ENCODE peak calls at places on chromosomes 1 and 21, in seven cellular contexts. One of them, this sample, is unnamed.

GRCh38 chr1:20325844-20326323 is 35.2 kb downstream of the VWA5B1 start:
- DNase-seq in left colon: no peak
- DNase-seq in naive thymus-derived CD4-positive, alpha-beta T cell: no peak
- DNase-seq in SHP77: no peak
- DNase-seq in kidney epithelial cell: no peak
- DNase-seq in WTC11: no peak
- DNase-seq in stimulated activated CD4-positive, alpha-beta T cell treated with anti-CD3 and anti-CD28 coated beads, Interleukin-1b, Interleukin-23, amount 100 ng/mL, for 4 hours: no peak
- DNase-seq in this sample: no peak

GRCh38 chr21:38297193-38297592 is 40.4 kb downstream of the KCNJ15 start:
- DNase-seq in kidney epithelial cell: no peak
- DNase-seq in stimulated activated CD4-positive, alpha-beta T cell treated with anti-CD3 and anti-CD28 coated beads, Interleukin-1b, Interleukin-23, amount 100 ng/mL, for 4 hours: no peak
- DNase-seq in WTC11: no peak
- DNase-seq in naive thymus-derived CD4-positive, alpha-beta T cell: no peak
- DNase-seq in left colon: no peak
- DNase-seq in SHP77: no peak
- DNase-seq in this sample: no peak

GRCh38 chr1:221900678-221901077 is 158.8 kb upstream of the DUSP10 start:
- DNase-seq in kidney epithelial cell: no peak
- DNase-seq in WTC11: no peak
- DNase-seq in SHP77: no peak
- DNase-seq in naive thymus-derived CD4-positive, alpha-beta T cell: no peak
- DNase-seq in left colon: no peak
- DNase-seq in stimulated activated CD4-positive, alpha-beta T cell treated with anti-CD3 and anti-CD28 coated beads, Interleukin-1b, Interleukin-23, amount 100 ng/mL, for 4 hours: no peak
- DNase-seq in this sample: no peak

GRCh38 chr1:12554521-12555305 is 63.3 kb downstream of the DHRS3 start:
- DNase-seq in left colon: no peak
- DNase-seq in stimulated activated CD4-positive, alpha-beta T cell treated with anti-CD3 and anti-CD28 coated beads, Interleukin-1b, Interleukin-23, amount 100 ng/mL, for 4 hours: no peak
- DNase-seq in naive thymus-derived CD4-positive, alpha-beta T cell: no peak
- DNase-seq in WTC11: no peak
- DNase-seq in kidney epithelial cell: no peak
- DNase-seq in SHP77: no peak
- DNase-seq in this sample: no peak

GRCh38 chr1:206698011-206698410 is 13.3 kb downstream of the MAPKAPK2 start:
- DNase-seq in kidney epithelial cell: no peak
- DNase-seq in stimulated activated CD4-positive, alpha-beta T cell treated with anti-CD3 and anti-CD28 coated beads, Interleukin-1b, Interleukin-23, amount 100 ng/mL, for 4 hours: no peak
- DNase-seq in left colon: no peak
- DNase-seq in SHP77: no peak
- DNase-seq in naive thymus-derived CD4-positive, alpha-beta T cell: no peak
- DNase-seq in WTC11: no peak
- DNase-seq in this sample: no peak

GRCh38 chr21:44684483-44684882 is 2.5 kb upstream of the KRTAP12-1 start:
- DNase-seq in stimulated activated CD4-positive, alpha-beta T cell treated with anti-CD3 and anti-CD28 coated beads, Interleukin-1b, Interleukin-23, amount 100 ng/mL, for 4 hours: no peak
- DNase-seq in left colon: no peak
- DNase-seq in kidney epithelial cell: no peak
- DNase-seq in WTC11: no peak
- DNase-seq in naive thymus-derived CD4-positive, alpha-beta T cell: no peak
- DNase-seq in SHP77: no peak
- DNase-seq in this sample: no peak

GRCh38 chr1:67332653-67333529 is 25.2 kb downstream of the IL12RB2 start:
- DNase-seq in WTC11: no peak
- DNase-seq in SHP77: no peak
- DNase-seq in naive thymus-derived CD4-positive, alpha-beta T cell: no peak
- DNase-seq in stimulated activated CD4-positive, alpha-beta T cell treated with anti-CD3 and anti-CD28 coated beads, Interleukin-1b, Interleukin-23, amount 100 ng/mL, for 4 hours: no peak
- DNase-seq in left colon: no peak
- DNase-seq in kidney epithelial cell: no peak
- DNase-seq in this sample: no peak

GRCh38 chr1:116553386-116554115 is 17.3 kb downstream of the CD58 start:
- DNase-seq in left colon: no peak
- DNase-seq in WTC11: no peak
- DNase-seq in naive thymus-derived CD4-positive, alpha-beta T cell: no peak
- DNase-seq in stimulated activated CD4-positive, alpha-beta T cell treated with anti-CD3 and anti-CD28 coated beads, Interleukin-1b, Interleukin-23, amount 100 ng/mL, for 4 hours: no peak
- DNase-seq in kidney epithelial cell: no peak
- DNase-seq in SHP77: no peak
- DNase-seq in this sample: no peak

GRCh38 chr1:37931148-37931492 is 15.7 kb downstream of the INPP5B start:
- DNase-seq in WTC11: no peak
- DNase-seq in SHP77: no peak
- DNase-seq in kidney epithelial cell: no peak
- DNase-seq in left colon: no peak
- DNase-seq in naive thymus-derived CD4-positive, alpha-beta T cell: no peak
- DNase-seq in stimulated activated CD4-positive, alpha-beta T cell treated with anti-CD3 and anti-CD28 coated beads, Interleukin-1b, Interleukin-23, amount 100 ng/mL, for 4 hours: no peak
- DNase-seq in this sample: no peak

GRCh38 chr1:40760984-40761383 is 22.6 kb upstream of the KCNQ4 start:
- DNase-seq in naive thymus-derived CD4-positive, alpha-beta T cell: no peak
- DNase-seq in SHP77: no peak
- DNase-seq in stimulated activated CD4-positive, alpha-beta T cell treated with anti-CD3 and anti-CD28 coated beads, Interleukin-1b, Interleukin-23, amount 100 ng/mL, for 4 hours: no peak
- DNase-seq in left colon: no peak
- DNase-seq in WTC11: no peak
- DNase-seq in kidney epithelial cell: no peak
- DNase-seq in this sample: no peak

This sample was measured in keratinocyte.